ENCODE peak calls at places on chromosomes 4 and X, in seven cellular contexts. I is heart right ventricle; S is CD4-positive, alpha-beta memory T cell; N is vagina; T is body of pancreas; H is right lobe of liver; W is pancreas. O is an unnamed sample.

GRCh38 chr4:95694411-95694810 is 145.5 kb upstream of the PDHA2 start:
- DNase-seq in I (no peak), N (no peak), T (no peak), H (no peak), S (no peak), W (no peak), O (no peak)

GRCh38 chr4:179976777-179977176 is 2266.4 kb upstream of the TENM3 start:
- DNase-seq in N (no peak), H (no peak), W (no peak), I (no peak), S (no peak), T (no peak), O (no peak)

GRCh38 chr4:121138014-121138413 is 26.1 kb downstream of the TNIP3 start:
- DNase-seq in I (no peak), T (no peak), W (no peak), S (no peak), N (no peak), H (no peak), O (no peak)

GRCh38 chr4:986949-987688 is at the start of gene IDUA:
- DNase-seq in I (peak; percentile 86), W (peak; percentile 92), H (peak; percentile 93), T (peak; percentile 78), S (peak; percentile 80), N (no peak), O (peak; percentile 87)

GRCh38 chrX:16699389-16699788 is 13.1 kb downstream of the CTPS2 start:
- DNase-seq in N (no peak), S (no peak), W (no peak), I (no peak), T (no peak), H (no peak), O (no peak)

GRCh38 chr4:94974773-94975172 is 217.0 kb downstream of the BMPR1B start:
- DNase-seq in H (no peak), I (no peak), S (no peak), T (no peak), W (no peak), N (no peak), O (no peak)

GRCh38 chr4:89029591-89029990 is 27.4 kb downstream of the FAM13A start:
- DNase-seq in S (peak; percentile 69), H (no peak), T (no peak), W (no peak), N (no peak), I (no peak), O (no peak)

GRCh38 chrX:67779099-67779498 is 235.3 kb downstream of the AR start:
- DNase-seq in I (no peak), T (no peak), S (no peak), H (no peak), N (no peak), W (no peak), O (no peak)

GRCh38 chr4:98919996-98920395 is 8.9 kb downstream of the EIF4E start:
- DNase-seq in S (no peak), I (no peak), H (no peak), N (no peak), W (no peak), T (no peak), O (no peak)

GRCh38 chrX:56783450-56783831 is 54.4 kb downstream of the NBDY start:
- DNase-seq in H (peak; percentile 84), T (no peak), I (no peak), N (no peak), W (peak; percentile 80), S (peak; percentile 83), O (no peak)

GRCh38 chr4:143375326-143376073 is 38.8 kb downstream of the GAB1 start:
- DNase-seq in T (peak; percentile 34), S (no peak), I (no peak), N (no peak), W (no peak), H (no peak), O (peak; percentile 36)

GRCh38 chr4:159549092-159549491 is 446.2 kb downstream of the RAPGEF2 start:
- DNase-seq in H (no peak), T (no peak), I (no peak), S (no peak), N (no peak), W (no peak), O (no peak)

GRCh38 chrX:136910565-136911040 is 30.1 kb upstream of the RBMX start:
- DNase-seq in H (no peak), T (no peak), N (no peak), S (no peak), I (no peak), W (no peak), O (no peak)

GRCh38 chrX:10106801-10107200 is 50.0 kb upstream of the CLCN4 start:
- DNase-seq in W (no peak), T (no peak), I (no peak), S (peak; percentile 58), N (no peak), H (no peak), O (peak; percentile 25)

GRCh38 chrX:10103023-10103422 is 53.8 kb upstream of the CLCN4 start:
- DNase-seq in H (no peak), N (no peak), T (no peak), W (no peak), I (no peak), S (no peak), O (no peak)

GRCh38 chrX:10108288-10108687 is 48.5 kb upstream of the CLCN4 start:
- DNase-seq in W (no peak), N (no peak), S (no peak), H (no peak), T (no peak), I (no peak), O (no peak)

GRCh38 chrX:10102046-10102704 is 54.6 kb upstream of the CLCN4 start:
- DNase-seq in I (no peak), W (no peak), H (no peak), T (peak; percentile 74), N (no peak), S (no peak), O (no peak)

GRCh38 chrX:10104958-10105658 is 51.7 kb upstream of the CLCN4 start:
- DNase-seq in N (no peak), I (no peak), S (no peak), T (peak; percentile 23), W (no peak), H (no peak), O (no peak)
- H3K27ac ChIP-seq in N (peak overlapping the region; percentile 45), I (peak overlapping the region; percentile 39), S (no peak overlapping the region), T (no peak overlapping the region), W (no peak overlapping the region), H (no peak overlapping the region), O (no peak overlapping the region)

DNA sequence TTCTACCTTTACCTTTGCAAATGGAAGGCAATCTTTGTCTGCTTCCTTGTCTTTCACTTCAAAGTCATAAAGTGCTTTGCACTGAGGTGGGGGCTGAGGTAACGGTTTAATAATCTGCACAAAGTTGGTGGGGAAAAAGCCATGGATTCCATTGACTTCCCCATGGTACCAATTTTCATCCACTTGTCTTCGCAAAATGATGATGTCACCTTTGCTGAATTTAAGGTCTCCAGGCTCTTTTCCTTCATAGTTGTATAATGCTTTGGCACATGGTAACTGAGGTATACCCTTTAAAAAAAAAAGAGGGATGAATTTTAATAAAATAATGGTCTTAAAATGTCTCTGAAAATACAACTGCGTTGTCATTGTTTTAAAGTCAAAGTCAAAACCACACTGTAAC is 114.4 kb downstream of the SH3RF1 start:
- DNase-seq in H (no peak), S (no peak), I (no peak), W (no peak), N (no peak), T (no peak), O (no peak)
- H3K4me1 ChIP-seq in H (no peaks in the 10 kb centered on the region), S (no peaks in the 10 kb centered on the region), I (peaks cover 12% of the 10 kb centered on the region), W (peaks cover 4% of the 10 kb centered on the region), N (no peaks in the 10 kb centered on the region), T (peaks cover 8% of the 10 kb centered on the region), O (peaks cover 5% of the 10 kb centered on the region)

GRCh38 chrX:139828830-139829229 is 104.0 kb downstream of the ATP11C start:
- DNase-seq in I (no peak), N (no peak), W (no peak), T (no peak), H (no peak), S (no peak), O (no peak)
- H3K27ac ChIP-seq in I (no peak overlapping the region), N (no peak overlapping the region), W (no peak overlapping the region), T (no peak overlapping the region), H (peak overlapping the region; percentile 7), S (no peak overlapping the region), O (no peak overlapping the region)

GRCh38 chr4:154858166-154858565 is 77.1 kb downstream of the RBM46 start:
- DNase-seq in N (no peak), I (no peak), W (no peak), H (no peak), T (no peak), S (no peak), O (no peak)

GRCh38 chr4:154854362-154854761 is 73.3 kb downstream of the RBM46 start:
- DNase-seq in T (no peak), S (no peak), N (no peak), H (no peak), W (no peak), I (no peak), O (no peak)
- H3K4me1 ChIP-seq in T (no peaks in the 10 kb centered on the region), S (no peaks in the 10 kb centered on the region), N (no peaks in the 10 kb centered on the region), H (no peaks in the 10 kb centered on the region), W (no peaks in the 10 kb centered on the region), I (no peaks in the 10 kb centered on the region), O (no peaks in the 10 kb centered on the region)

GRCh38 chr4:48804584-48805301 is 24.7 kb upstream of the FRYL start:
- DNase-seq in W (no peak), N (no peak), S (no peak), I (no peak), T (no peak), H (no peak), O (no peak)
- H3K27ac ChIP-seq in W (no peak overlapping the region), N (no peak overlapping the region), S (no peak overlapping the region), I (peak overlapping the region; percentile 49), T (no peak overlapping the region), H (peak overlapping the region; percentile 38), O (no peak overlapping the region)

DNA sequence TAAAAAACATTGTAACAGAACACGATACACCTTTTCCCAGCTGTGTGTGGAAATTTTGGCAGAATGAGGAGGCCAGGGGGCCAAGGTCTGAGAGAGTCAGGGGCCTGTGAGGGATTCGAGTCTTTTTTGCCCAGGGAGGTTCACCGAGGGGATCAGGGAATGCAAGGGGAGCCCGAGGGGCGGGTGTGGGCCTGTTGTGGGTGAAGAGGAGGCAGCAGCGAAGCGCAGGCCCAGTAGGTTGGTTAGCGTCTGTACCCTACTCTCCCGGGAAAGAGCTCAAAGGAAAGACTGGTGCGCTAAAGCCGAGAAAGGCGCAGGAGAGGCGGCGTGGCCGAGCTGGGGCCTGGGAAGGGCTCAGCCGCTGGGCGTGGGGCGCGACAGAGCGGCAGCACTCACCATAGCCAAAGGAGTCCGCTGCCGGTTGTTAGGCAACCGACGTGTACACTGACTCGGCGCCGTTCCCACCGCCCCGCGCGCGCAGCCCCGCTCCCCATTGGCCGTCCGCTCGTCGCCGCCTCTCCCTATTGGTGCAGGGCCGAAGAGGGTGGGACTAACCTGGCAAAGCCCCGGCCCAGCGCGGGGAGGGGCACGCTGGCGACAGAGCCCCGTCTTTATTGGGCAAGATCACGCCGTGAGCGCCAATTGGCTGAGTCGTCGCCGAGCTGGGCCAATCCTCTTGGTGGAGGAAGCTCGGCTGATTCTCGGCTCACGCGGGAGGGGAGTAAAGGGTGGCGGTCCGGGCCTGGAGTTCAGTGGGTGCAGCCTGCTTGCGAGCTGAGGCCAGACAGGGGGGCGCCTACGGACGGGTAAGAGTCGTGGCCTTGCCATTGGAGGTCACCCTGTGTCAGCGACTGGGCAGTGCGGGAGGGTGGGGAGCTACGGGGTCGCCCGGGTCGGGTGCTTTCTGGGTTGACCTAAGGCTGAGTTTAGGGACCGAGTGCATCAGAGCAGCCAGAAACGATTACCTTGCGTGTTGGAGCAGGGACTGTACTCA is at the start of the genes CETN2 and NSDHL:
- DNase-seq in H (peak; percentile 97), T (peak; percentile 96), S (peak; percentile 95), W (peak; percentile 94), I (peak; percentile 96), N (peak; percentile 98), O (peak; percentile 94)
- H3K4me1 ChIP-seq in H (no peaks in the 10 kb centered on the region), T (peaks cover 16% of the 10 kb centered on the region), S (peaks cover 20% of the 10 kb centered on the region), W (no peaks in the 10 kb centered on the region), I (peaks cover 15% of the 10 kb centered on the region), N (peaks cover 24% of the 10 kb centered on the region), O (no peaks in the 10 kb centered on the region)

GRCh38 chr4:73586040-73586439 is 34.2 kb downstream of the RASSF6 start:
- DNase-seq in T (no peak), W (no peak), I (no peak), S (no peak), H (no peak), N (no peak), O (no peak)
- H3K27ac ChIP-seq in T (no peak overlapping the region), W (no peak overlapping the region), I (no peak overlapping the region), S (no peak overlapping the region), H (no peak overlapping the region), N (no peak overlapping the region), O (no peak overlapping the region)

O was measured in small intestine.